ENCODE peak calls at places on chromosomes 1 and 21, in four cellular contexts. One of them, this sample, is unnamed.

GRCh38 chr1:22850681-22851080 is 122.0 kb downstream of the LACTBL1 start:
- DNase-seq in H1: no peak
- DNase-seq in K562: no peak
- DNase-seq in HepG2: no peak
- DNase-seq in this sample: no peak

GRCh38 chr1:205585169-205585834 is 46.5 kb downstream of the ELK4 start:
- DNase-seq in H1: no peak
- DNase-seq in K562: no peak
- DNase-seq in HepG2: no peak
- DNase-seq in this sample: no peak

GRCh38 chr21:26563977-26564503 is 9.0 kb downstream of the CYYR1 start:
- DNase-seq in H1: no peak
- DNase-seq in K562: no peak
- DNase-seq in HepG2: no peak
- DNase-seq in this sample: no peak

GRCh38 chr1:208243522-208243850 is 698 bp downstream of the PLXNA2 start:
- DNase-seq in H1: no peak
- DNase-seq in K562: no peak
- DNase-seq in HepG2: no peak
- DNase-seq in this sample: peak

GRCh38 chr21:37932936-37933335 is 16.7 kb upstream of the KCNJ6 start:
- DNase-seq in H1: no peak
- DNase-seq in K562: no peak
- DNase-seq in HepG2: no peak
- DNase-seq in this sample: no peak

GRCh38 chr1:111615874-111616715 is 3.5 kb upstream of the RAP1A start:
- DNase-seq in H1: no peak
- DNase-seq in K562: no peak
- DNase-seq in HepG2: no peak
- DNase-seq in this sample: no peak

GRCh38 chr1:214146523-214146922 is 134.4 kb upstream of the SMYD2 start:
- DNase-seq in H1: no peak
- DNase-seq in K562: no peak
- DNase-seq in HepG2: peak
- DNase-seq in this sample: no peak

GRCh38 chr1:234258071-234258470 is 115.2 kb upstream of the COA6 start:
- DNase-seq in H1: no peak
- DNase-seq in K562: no peak
- DNase-seq in HepG2: no peak
- DNase-seq in this sample: no peak

GRCh38 chr1:203556047-203556851 is 62.3 kb downstream of the OPTC start:
- DNase-seq in H1: no peak
- DNase-seq in K562: no peak
- DNase-seq in HepG2: no peak
- DNase-seq in this sample: no peak

GRCh38 chr1:23562138-23562819 is 3.0 kb upstream of the ID3 start:
- DNase-seq in H1: no peak
- DNase-seq in K562: peak
- DNase-seq in HepG2: peak
- DNase-seq in this sample: peak

GRCh38 chr1:115280073-115280472 is 58.0 kb downstream of the NGF start:
- DNase-seq in H1: no peak
- DNase-seq in K562: no peak
- DNase-seq in HepG2: no peak
- DNase-seq in this sample: no peak

GRCh38 chr21:31992391-31992790 is 119.6 kb downstream of the HUNK start:
- DNase-seq in H1: no peak
- DNase-seq in K562: no peak
- DNase-seq in HepG2: no peak
- DNase-seq in this sample: no peak

GRCh38 chr1:156368889-156369684 is at the start of gene RHBG:
- DNase-seq in H1: no peak
- DNase-seq in K562: no peak
- DNase-seq in HepG2: peak
- DNase-seq in this sample: no peak

GRCh38 chr1:43437031-43437973 is 16.4 kb downstream of the HYI start:
- DNase-seq in H1: no peak
- DNase-seq in K562: no peak
- DNase-seq in HepG2: no peak
- DNase-seq in this sample: no peak

GRCh38 chr1:174744886-174745285 is 254.9 kb upstream of the CACYBP start:
- DNase-seq in H1: no peak
- DNase-seq in K562: no peak
- DNase-seq in HepG2: no peak
- DNase-seq in this sample: no peak

GRCh38 chr21:41926068-41926806 is 27.6 kb downstream of the C2CD2 start:
- DNase-seq in H1: peak
- DNase-seq in K562: no peak
- DNase-seq in HepG2: peak
- DNase-seq in this sample: no peak

GRCh38 chr1:64117492-64117891 is 85.9 kb upstream of the UBE2U start:
- DNase-seq in H1: no peak
- DNase-seq in K562: no peak
- DNase-seq in HepG2: no peak
- DNase-seq in this sample: no peak

GRCh38 chr1:31785020-31785946 is 21.1 kb upstream of the ADGRB2 start:
- DNase-seq in H1: no peak
- DNase-seq in K562: no peak
- DNase-seq in HepG2: no peak
- DNase-seq in this sample: no peak

GRCh38 chr1:228144213-228145049 is 4.4 kb downstream of the GUK1 start:
- DNase-seq in H1: no peak
- DNase-seq in K562: peak
- DNase-seq in HepG2: no peak
- DNase-seq in this sample: no peak

GRCh38 chr1:109274533-109275476 is 8.1 kb downstream of the PSRC1 start:
- DNase-seq in H1: no peak
- DNase-seq in K562: peak
- DNase-seq in HepG2: peak
- DNase-seq in this sample: peak

GRCh38 chr1:244065960-244066388 is 14.9 kb downstream of the ZBTB18 start:
- DNase-seq in H1: no peak
- DNase-seq in K562: no peak
- DNase-seq in HepG2: no peak
- DNase-seq in this sample: no peak

GRCh38 chr1:151851886-151852285 is 1.6 kb downstream of the THEM5 start:
- DNase-seq in H1: no peak
- DNase-seq in K562: no peak
- DNase-seq in HepG2: no peak
- DNase-seq in this sample: no peak

GRCh38 chr1:25503551-25504426 is 39.6 kb upstream of the LDLRAP1 start:
- DNase-seq in H1: peak
- DNase-seq in K562: no peak
- DNase-seq in HepG2: no peak
- DNase-seq in this sample: peak

GRCh38 chr1:30374400-30375070 is 348.9 kb downstream of the MATN1 start:
- DNase-seq in H1: no peak
- DNase-seq in K562: no peak
- DNase-seq in HepG2: no peak
- DNase-seq in this sample: no peak

GRCh38 chr1:196063952-196064351 is 544.3 kb downstream of the KCNT2 start:
- DNase-seq in H1: no peak
- DNase-seq in K562: no peak
- DNase-seq in HepG2: no peak
- DNase-seq in this sample: no peak

GRCh38 chr1:12244078-12244477 is 14.2 kb downstream of the VPS13D start:
- DNase-seq in H1: no peak
- DNase-seq in K562: peak
- DNase-seq in HepG2: no peak
- DNase-seq in this sample: peak

GRCh38 chr1:30780409-30780808 is 22.8 kb upstream of the LAPTM5 start:
- DNase-seq in H1: no peak
- DNase-seq in K562: no peak
- DNase-seq in HepG2: no peak
- DNase-seq in this sample: no peak

GRCh38 chr1:212700597-212700891 is 904 bp upstream of the BATF3 start:
- DNase-seq in H1: no peak
- DNase-seq in K562: no peak
- DNase-seq in HepG2: no peak
- DNase-seq in this sample: no peak

GRCh38 chr1:77283701-77284425 is 2.0 kb downstream of the AK5 start:
- DNase-seq in H1: no peak
- DNase-seq in K562: no peak
- DNase-seq in HepG2: no peak
- DNase-seq in this sample: no peak
- TF ChIP-seq RNF2 in H1: no peak
- TF ChIP-seq RNF2 in K562: no peak
- TF ChIP-seq RNF2 in HepG2: no peak
- TF ChIP-seq RNF2 in this sample: no peak

DNA sequence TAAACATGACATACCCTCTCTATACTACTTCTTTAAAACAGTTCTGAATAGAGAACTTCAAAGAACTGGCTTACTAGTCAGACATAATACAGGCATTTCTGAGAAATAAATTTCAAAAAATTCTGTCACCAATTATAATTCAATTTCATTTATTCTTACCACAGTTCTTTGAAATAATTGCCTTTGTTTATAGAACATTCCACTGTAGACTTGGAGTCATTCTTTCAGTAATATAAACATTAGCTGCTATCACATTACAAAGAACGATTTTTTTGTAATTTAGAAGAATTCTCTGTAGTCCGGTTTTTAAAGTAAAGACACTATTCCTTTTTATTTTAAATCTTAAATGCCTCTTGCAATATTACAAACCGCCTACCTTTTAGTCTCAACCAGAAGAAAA is 146.4 kb upstream of the COL11A1 start:
- DNase-seq in H1: no peak
- DNase-seq in K562: no peak
- DNase-seq in HepG2: no peak
- DNase-seq in this sample: no peak
- TF ChIP-seq RNF2 in H1: no peak
- TF ChIP-seq RNF2 in K562: no peak
- TF ChIP-seq RNF2 in HepG2: no peak
- TF ChIP-seq RNF2 in this sample: no peak

GRCh38 chr1:99919221-99919620 is 50.6 kb upstream of the SLC35A3 start:
- DNase-seq in H1: no peak
- DNase-seq in K562: no peak
- DNase-seq in HepG2: no peak
- DNase-seq in this sample: no peak
- TF ChIP-seq RNF2 in H1: no peak
- TF ChIP-seq RNF2 in K562: no peak
- TF ChIP-seq RNF2 in HepG2: no peak
- TF ChIP-seq RNF2 in this sample: no peak

DNA sequence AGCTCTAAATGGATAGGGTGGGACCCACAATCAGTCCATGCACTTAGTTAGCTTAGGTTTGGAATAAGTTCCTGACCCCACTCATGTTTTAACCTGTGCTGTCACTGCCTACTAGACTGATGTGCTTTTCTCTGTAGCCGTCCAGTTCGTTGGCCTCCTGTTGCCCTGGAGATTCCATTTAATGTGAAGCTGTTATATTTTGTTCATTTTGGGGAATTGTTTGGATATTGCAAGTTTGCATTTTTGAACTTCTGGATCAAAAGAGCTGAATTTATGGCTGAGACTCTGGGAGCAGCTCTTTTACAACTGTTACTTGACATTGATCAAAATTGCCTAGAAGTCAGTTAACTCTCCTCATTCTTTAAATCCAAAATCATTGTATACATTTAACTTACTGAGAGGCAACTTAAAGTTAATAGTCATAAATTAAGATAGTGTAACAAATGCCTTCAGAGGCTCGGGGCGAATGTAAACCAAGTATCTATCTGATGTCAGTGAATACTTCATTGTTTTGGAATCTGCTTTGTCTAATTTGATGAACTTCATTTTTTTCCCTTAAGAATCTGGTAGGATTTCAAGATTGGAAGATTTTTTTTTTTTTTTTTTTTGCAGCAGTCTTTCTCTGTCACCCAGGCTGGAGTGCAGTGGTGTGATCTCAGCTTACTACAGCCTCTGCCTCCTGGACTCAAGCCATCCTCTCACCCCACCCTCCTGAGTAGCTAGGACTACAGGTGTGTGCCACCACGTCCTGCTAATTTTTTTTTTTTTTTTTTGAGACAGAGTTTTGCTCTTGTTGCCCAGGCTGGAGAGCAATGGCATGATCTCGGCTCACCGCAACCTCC is 38.1 kb downstream of the MIGA1 start:
- DNase-seq in H1: no peak
- DNase-seq in K562: no peak
- DNase-seq in HepG2: no peak
- DNase-seq in this sample: no peak
- TF ChIP-seq RNF2 in H1: no peak
- TF ChIP-seq RNF2 in K562: no peak
- TF ChIP-seq RNF2 in HepG2: no peak
- TF ChIP-seq RNF2 in this sample: no peak

GRCh38 chr21:44405948-44406872 is 49.1 kb upstream of the LRRC3 start:
- DNase-seq in H1: no peak
- DNase-seq in K562: no peak
- DNase-seq in HepG2: no peak
- DNase-seq in this sample: no peak
- TF ChIP-seq RNF2 in H1: no peak
- TF ChIP-seq RNF2 in K562: no peak
- TF ChIP-seq RNF2 in HepG2: no peak
- TF ChIP-seq RNF2 in this sample: no peak

DNA sequence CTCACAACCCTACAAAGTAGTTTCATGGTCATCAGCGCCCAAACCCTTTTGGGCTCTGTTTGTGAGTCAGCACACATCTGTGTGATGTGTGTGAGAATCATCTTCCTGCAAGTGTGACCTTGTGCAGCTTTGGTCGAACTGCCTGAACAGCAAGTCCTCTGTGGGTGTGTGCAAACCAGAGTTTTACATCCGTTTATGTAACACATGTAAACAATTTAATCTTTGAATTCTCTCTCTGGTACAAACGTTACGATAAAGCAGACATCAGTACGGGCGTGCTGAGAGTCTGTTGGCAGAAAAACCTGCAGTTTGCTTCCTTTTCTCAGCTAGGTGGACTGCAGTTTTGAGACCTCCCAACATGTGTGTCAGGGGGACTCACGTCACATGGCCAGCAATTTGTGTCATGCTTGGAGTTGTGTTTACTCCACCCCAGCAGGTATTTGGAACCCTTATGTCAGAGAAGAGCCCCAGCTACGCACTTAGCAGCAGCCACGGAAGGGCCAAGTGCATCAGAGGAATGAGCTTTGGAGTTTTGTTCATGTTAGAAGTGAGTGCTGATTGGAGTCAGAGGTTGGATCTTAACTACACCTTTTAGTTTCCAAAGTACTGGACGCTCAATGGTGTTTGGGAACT is 230.8 kb downstream of the PAPPA2 start:
- DNase-seq in H1: no peak
- DNase-seq in K562: no peak
- DNase-seq in HepG2: no peak
- DNase-seq in this sample: no peak
- TF ChIP-seq RNF2 in H1: no peak
- TF ChIP-seq RNF2 in K562: no peak
- TF ChIP-seq RNF2 in HepG2: no peak
- TF ChIP-seq RNF2 in this sample: no peak

GRCh38 chr1:36864182-36865079 is 169.9 kb downstream of the GRIK3 start:
- DNase-seq in H1: no peak
- DNase-seq in K562: peak
- DNase-seq in HepG2: no peak
- DNase-seq in this sample: no peak
- TF ChIP-seq RNF2 in H1: no peak
- TF ChIP-seq RNF2 in K562: no peak
- TF ChIP-seq RNF2 in HepG2: no peak
- TF ChIP-seq RNF2 in this sample: no peak

This sample was measured in A549.